ENCODE peak calls at places on chromosomes 6 and 20, in four cellular contexts. One of them, this sample, is unnamed.

GRCh38 chr20:20359628-20360027 is 8.3 kb upstream of the INSM1 start:
- DNase-seq in colonic mucosa: no peak
- DNase-seq in psoas muscle: no peak
- DNase-seq in heart left ventricle: no peak
- DNase-seq in this sample: no peak

GRCh38 chr6:118263929-118264486 is 284.1 kb upstream of the PLN start:
- DNase-seq in colonic mucosa: no peak
- DNase-seq in psoas muscle: no peak
- DNase-seq in heart left ventricle: no peak
- DNase-seq in this sample: peak; percentile 56

GRCh38 chr6:62775427-62776022 is 435.7 kb upstream of the FKBP1C start:
- DNase-seq in colonic mucosa: no peak
- DNase-seq in psoas muscle: no peak
- DNase-seq in heart left ventricle: no peak
- DNase-seq in this sample: no peak

GRCh38 chr20:58160451-58161051 is 67.9 kb downstream of the ANKRD60 start:
- DNase-seq in colonic mucosa: no peak
- DNase-seq in psoas muscle: peak; percentile 34
- DNase-seq in heart left ventricle: no peak
- DNase-seq in this sample: no peak

GRCh38 chr6:127457444-127458064 is 1.6 kb downstream of the KIAA0408 start:
- DNase-seq in colonic mucosa: no peak
- DNase-seq in psoas muscle: no peak
- DNase-seq in heart left ventricle: no peak
- DNase-seq in this sample: no peak

GRCh38 chr6:32148722-32149576 is 2.8 kb downstream of the PRRT1 start:
- DNase-seq in colonic mucosa: peak; percentile 87
- DNase-seq in psoas muscle: peak; percentile 61
- DNase-seq in heart left ventricle: peak; percentile 61
- DNase-seq in this sample: peak; percentile 73

GRCh38 chr6:128672023-128672422 is 151.6 kb upstream of the PTPRK start:
- DNase-seq in colonic mucosa: no peak
- DNase-seq in psoas muscle: no peak
- DNase-seq in heart left ventricle: no peak
- DNase-seq in this sample: no peak

GRCh38 chr6:158417760-158418098 is 105.5 kb downstream of the TULP4 start:
- DNase-seq in colonic mucosa: no peak
- DNase-seq in psoas muscle: no peak
- DNase-seq in heart left ventricle: no peak
- DNase-seq in this sample: no peak

GRCh38 chr20:62192635-62193034 is 9.8 kb downstream of the MTG2 start:
- DNase-seq in colonic mucosa: no peak
- DNase-seq in psoas muscle: no peak
- DNase-seq in heart left ventricle: peak; percentile 20
- DNase-seq in this sample: no peak

GRCh38 chr20:19834783-19835182 is 76.7 kb downstream of the RIN2 start:
- DNase-seq in colonic mucosa: no peak
- DNase-seq in psoas muscle: no peak
- DNase-seq in heart left ventricle: no peak
- DNase-seq in this sample: no peak

GRCh38 chr6:7201732-7202541 is 94.2 kb downstream of the RREB1 start:
- DNase-seq in colonic mucosa: peak; percentile 51
- DNase-seq in psoas muscle: peak; percentile 37
- DNase-seq in heart left ventricle: peak; percentile 77
- DNase-seq in this sample: peak; percentile 43

GRCh38 chr6:166156942-166157341 is 10.7 kb downstream of the TBXT start:
- DNase-seq in colonic mucosa: no peak
- DNase-seq in psoas muscle: no peak
- DNase-seq in heart left ventricle: no peak
- DNase-seq in this sample: no peak
- TF ChIP-seq CTCF in colonic mucosa: no peak
- TF ChIP-seq CTCF in psoas muscle: no peak
- TF ChIP-seq CTCF in heart left ventricle: peak; percentile 48
- TF ChIP-seq CTCF in this sample: no peak

DNA sequence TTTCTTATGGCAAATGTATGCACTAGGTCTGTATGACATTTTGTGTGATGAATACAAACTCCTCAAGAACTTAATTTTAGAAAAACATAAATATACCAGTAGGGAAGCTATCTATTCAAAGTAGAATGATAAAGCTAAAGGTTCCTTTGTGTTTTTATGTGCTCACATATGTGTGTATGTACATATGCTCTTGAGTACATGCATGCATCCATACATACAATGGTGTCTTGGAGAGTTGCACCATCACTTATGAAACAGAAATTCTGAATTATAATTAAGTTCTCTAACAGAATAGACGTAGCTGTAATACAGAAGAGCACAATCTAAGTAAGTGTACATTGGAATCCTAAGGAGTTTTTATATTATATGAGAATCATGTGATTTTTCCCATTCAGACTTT is 2.3 kb downstream of the NKAIN2 start:
- DNase-seq in colonic mucosa: no peak
- DNase-seq in psoas muscle: no peak
- DNase-seq in heart left ventricle: no peak
- DNase-seq in this sample: no peak
- H3K27me3 ChIP-seq in colonic mucosa: peaks cover 24% of the 10 kb centered on the region
- H3K27me3 ChIP-seq in psoas muscle: no peaks in the 10 kb centered on the region
- H3K27me3 ChIP-seq in heart left ventricle: no peaks in the 10 kb centered on the region
- H3K27me3 ChIP-seq in this sample: no peaks in the 10 kb centered on the region

GRCh38 chr20:10565191-10565921 is 108.4 kb downstream of the JAG1 start:
- DNase-seq in colonic mucosa: no peak
- DNase-seq in psoas muscle: peak; percentile 24
- DNase-seq in heart left ventricle: no peak
- DNase-seq in this sample: no peak
- H3K4me3 ChIP-seq in colonic mucosa: no peak overlapping the region
- H3K4me3 ChIP-seq in psoas muscle: no peak overlapping the region
- H3K4me3 ChIP-seq in heart left ventricle: no peak overlapping the region
- H3K4me3 ChIP-seq in this sample: no peak overlapping the region

GRCh38 chr6:144809120-144809519 is 524.0 kb downstream of the UTRN start:
- DNase-seq in colonic mucosa: no peak
- DNase-seq in psoas muscle: no peak
- DNase-seq in heart left ventricle: no peak
- DNase-seq in this sample: no peak
- TF ChIP-seq CTCF in colonic mucosa: no peak
- TF ChIP-seq CTCF in psoas muscle: no peak
- TF ChIP-seq CTCF in heart left ventricle: no peak
- TF ChIP-seq CTCF in this sample: no peak

GRCh38 chr20:63319164-63320040 is 26.4 kb downstream of the COL20A1 start:
- DNase-seq in colonic mucosa: no peak
- DNase-seq in psoas muscle: peak; percentile 4
- DNase-seq in heart left ventricle: peak; percentile 17
- DNase-seq in this sample: no peak

GRCh38 chr20:63320041-63320511 is 27.1 kb downstream of the COL20A1 start:
- DNase-seq in colonic mucosa: no peak
- DNase-seq in psoas muscle: peak; percentile 9
- DNase-seq in heart left ventricle: peak; percentile 17
- DNase-seq in this sample: no peak

GRCh38 chr20:63317601-63318291 is 24.8 kb downstream of the COL20A1 start:
- DNase-seq in colonic mucosa: no peak
- DNase-seq in psoas muscle: peak; percentile 7
- DNase-seq in heart left ventricle: peak; percentile 9
- DNase-seq in this sample: no peak

GRCh38 chr20:63317061-63317460 is 24.1 kb downstream of the COL20A1 start:
- DNase-seq in colonic mucosa: no peak
- DNase-seq in psoas muscle: no peak
- DNase-seq in heart left ventricle: peak; percentile 11
- DNase-seq in this sample: no peak

GRCh38 chr20:63318391-63319163 is 25.6 kb downstream of the COL20A1 start:
- DNase-seq in colonic mucosa: no peak
- DNase-seq in psoas muscle: peak; percentile 6
- DNase-seq in heart left ventricle: peak; percentile 14
- DNase-seq in this sample: no peak
- H3K27me3 ChIP-seq in colonic mucosa: no peaks in the 10 kb centered on the region
- H3K27me3 ChIP-seq in psoas muscle: no peaks in the 10 kb centered on the region
- H3K27me3 ChIP-seq in heart left ventricle: peaks cover 6% of the 10 kb centered on the region
- H3K27me3 ChIP-seq in this sample: no peaks in the 10 kb centered on the region